ENCODE peak calls at places on chromosomes 2 and 18, in ten cellular contexts. W is choroid plexus epithelial cell, Z is H54, C is adipocyte, R is M059J, K is GM06990, F is brain microvascular endothelial cell, H is HT-29, G is KBM-7, Q is naive B cell. Y is an unnamed sample.

GRCh38 chr2:151278487-151278886 is 11.0 kb downstream of the NMI start:
- DNase-seq in K (no peak), R (no peak), H (no peak), G (no peak), C (no peak), Q (no peak), Z (no peak), F (no peak), W (no peak), Y (no peak)

GRCh38 chr2:150639917-150640538 is 152.6 kb upstream of the RND3 start:
- DNase-seq in H (no peak), Q (no peak), F (no peak), R (peak), G (no peak), W (no peak), Z (no peak), K (no peak), C (peak), Y (peak)

GRCh38 chr2:158781562-158781961 is 13.6 kb upstream of the DAPL1 start:
- DNase-seq in H (no peak), W (peak), G (no peak), F (peak), R (peak), Q (no peak), K (no peak), Z (no peak), C (peak), Y (peak)

GRCh38 chr2:95384854-95385569 is 17.5 kb upstream of the FAHD2A start:
- DNase-seq in W (no peak), K (no peak), Z (no peak), Q (no peak), F (no peak), R (no peak), G (no peak), H (no peak), C (peak), Y (peak)

GRCh38 chr2:218255441-218255840 is 5.4 kb upstream of the GPBAR1 start:
- DNase-seq in G (no peak), R (peak), F (peak), K (no peak), H (no peak), W (peak), Q (no peak), Z (no peak), C (no peak), Y (peak)

GRCh38 chr2:178863856-178864620 is 56.8 kb upstream of the TTN start:
- DNase-seq in K (no peak), F (peak), W (peak), G (no peak), R (peak), Q (no peak), H (no peak), C (peak), Z (peak), Y (peak)

GRCh38 chr2:61135510-61135909 is 26.5 kb upstream of the C2orf74 start:
- DNase-seq in W (peak), K (no peak), C (peak), Z (peak), Q (no peak), R (peak), H (peak), F (peak), G (peak), Y (peak)

GRCh38 chr2:223306371-223306770 is 254.4 kb downstream of the KCNE4 start:
- DNase-seq in W (peak), C (peak), F (peak), Q (no peak), K (no peak), Z (no peak), H (peak), G (peak), R (peak), Y (peak)

GRCh38 chr18:62658028-62658427 is 57.3 kb upstream of the PHLPP1 start:
- DNase-seq in G (no peak), C (no peak), Q (no peak), Z (no peak), W (no peak), H (no peak), R (no peak), K (no peak), F (no peak), Y (no peak)

GRCh38 chr2:118991554-118991953 is 49.6 kb downstream of the MARCO start:
- DNase-seq in H (no peak), K (no peak), C (no peak), Q (no peak), R (no peak), G (no peak), Z (no peak), F (no peak), W (no peak), Y (no peak)

GRCh38 chr2:100756704-100757103 is 63.2 kb upstream of the NPAS2 start:
- DNase-seq in Z (no peak), H (no peak), R (peak), K (no peak), W (no peak), Q (no peak), G (no peak), C (no peak), F (no peak), Y (peak)

GRCh38 chr18:61085751-61086150 is 247.5 kb upstream of the CDH20 start:
- DNase-seq in K (no peak), W (peak), F (no peak), Z (no peak), G (no peak), Q (no peak), H (no peak), C (no peak), R (no peak), Y (no peak)

GRCh38 chr18:9578306-9578705 is 36.1 kb downstream of the PPP4R1 start:
- DNase-seq in F (no peak), K (no peak), W (no peak), R (peak), Z (no peak), H (no peak), Q (no peak), C (no peak), G (no peak), Y (peak)

GRCh38 chr2:170505631-170506270 is 209.4 kb upstream of the SP5 start:
- DNase-seq in Z (no peak), F (peak), C (peak), K (no peak), W (peak), Q (no peak), H (no peak), R (no peak), G (no peak), Y (no peak)

GRCh38 chr2:165648826-165649225 is 145.2 kb downstream of the GALNT3 start:
- DNase-seq in R (no peak), F (no peak), Z (no peak), K (no peak), G (no peak), Q (no peak), W (no peak), C (no peak), H (no peak), Y (no peak)

GRCh38 chr2:3124921-3125760 is 252.5 kb downstream of the EIPR1 start:
- DNase-seq in Z (no peak), W (no peak), F (no peak), R (peak), Q (no peak), K (no peak), G (no peak), C (no peak), H (no peak), Y (no peak)

GRCh38 chr18:37544713-37545112 is 20.9 kb downstream of the CELF4 start:
- DNase-seq in G (no peak), C (no peak), R (no peak), Q (no peak), Z (no peak), W (no peak), K (no peak), H (no peak), F (no peak), Y (no peak)

GRCh38 chr2:233367606-233368005 is 13.3 kb downstream of the DGKD start:
- DNase-seq in R (no peak), G (no peak), Q (no peak), K (no peak), F (no peak), C (no peak), Z (no peak), H (no peak), W (no peak), Y (no peak)

GRCh38 chr18:10010611-10011015 is 96.8 kb downstream of the VAPA start:
- DNase-seq in Q (no peak), R (peak), C (peak), G (no peak), H (no peak), Z (no peak), F (peak), K (no peak), W (peak), Y (peak)

GRCh38 chr2:241066171-241066892 is 35.8 kb downstream of the MTERF4 start:
- DNase-seq in R (no peak), H (no peak), G (no peak), Z (no peak), F (no peak), C (no peak), Q (no peak), K (no peak), W (no peak), Y (no peak)

GRCh38 chr18:57889841-57890240 is 86.7 kb upstream of the ATP8B1 start:
- DNase-seq in R (no peak), W (no peak), K (no peak), C (no peak), F (no peak), Q (no peak), Z (no peak), G (no peak), H (no peak), Y (no peak)

GRCh38 chr18:50870138-50870845 is 8.6 kb upstream of the ME2 start:
- DNase-seq in R (peak), Q (no peak), F (peak), H (peak), W (peak), Z (no peak), C (peak), G (no peak), K (no peak), Y (peak)

GRCh38 chr2:113703404-113704299 is 52.8 kb downstream of the SLC35F5 start:
- DNase-seq in Z (no peak), C (no peak), W (no peak), Q (no peak), G (no peak), F (no peak), R (no peak), H (no peak), K (no peak), Y (no peak)

GRCh38 chr2:240429341-240429871 is 6.1 kb upstream of the GPC1 start:
- DNase-seq in W (no peak), Z (no peak), H (no peak), C (no peak), K (no peak), R (no peak), Q (no peak), G (no peak), F (no peak), Y (no peak)

GRCh38 chr2:240502430-240503121 is 55.2 kb downstream of the ANKMY1 start:
- DNase-seq in K (no peak), R (no peak), C (no peak), G (no peak), H (no peak), Z (no peak), F (no peak), W (no peak), Q (no peak), Y (no peak)

GRCh38 chr2:121561617-121562268 is 31.1 kb downstream of the RNU4ATAC start:
- DNase-seq in Z (peak), K (no peak), H (no peak), F (peak), W (peak), R (peak), Q (no peak), G (no peak), C (peak), Y (peak)

GRCh38 chr2:239268549-239268948 is 132.3 kb downstream of the HDAC4 start:
- DNase-seq in C (no peak), K (peak), G (no peak), Q (peak), H (no peak), F (no peak), W (no peak), R (no peak), Z (no peak), Y (no peak)

GRCh38 chr2:47016172-47016913 is 100.7 kb upstream of the MCFD2 start:
- DNase-seq in K (no peak), Z (peak), W (peak), G (peak), H (peak), F (peak), R (peak), Q (no peak), C (peak), Y (peak)

GRCh38 chr2:240620859-240621258 is 4.4 kb upstream of the GPR35 start:
- DNase-seq in K (no peak), C (no peak), G (no peak), R (no peak), W (no peak), Q (no peak), H (no peak), Z (no peak), F (no peak), Y (no peak)

GRCh38 chr2:15992457-15993231 is 52.3 kb downstream of the MYCN start:
- DNase-seq in Q (no peak), G (no peak), Z (no peak), R (no peak), K (no peak), H (no peak), F (no peak), W (no peak), C (no peak), Y (no peak)

GRCh38 chr2:45910473-45911060 is 259.1 kb downstream of the PRKCE start:
- DNase-seq in Z (no peak), K (no peak), G (no peak), H (no peak), W (peak), C (no peak), R (no peak), F (no peak), Q (no peak), Y (no peak)

GRCh38 chr2:24269270-24269669 is 91.1 kb downstream of the ITSN2 start:
- DNase-seq in Q (no peak), K (no peak), F (peak), Z (no peak), W (peak), R (peak), C (no peak), H (peak), G (no peak), Y (peak)

Y was measured in EH.